ENCODE peak calls at places on chromosome 22, in six cellular contexts. Y is GM23338, C is brain microvascular endothelial cell, N is adrenal gland, B is heart left ventricle, Q is fibroblast of the aortic adventitia. R is an unnamed sample.

GRCh38 chr22:48486163-48486957 is 1341.3 kb downstream of the BRD1 start:
- DNase-seq in Y (no peak), C (no peak), N (no peak), B (peak; percentile 14), Q (no peak), R (no peak)

GRCh38 chr22:46374663-46375474 is 39.4 kb downstream of the TRMU start:
- DNase-seq in Y (no peak), C (no peak), N (no peak), B (peak; percentile 20), Q (no peak), R (no peak)

GRCh38 chr22:38135133-38135706 is 24.7 kb upstream of the BAIAP2L2 start:
- DNase-seq in Y (no peak), C (peak; percentile 81), N (peak; percentile 40), B (no peak), Q (peak; percentile 87), R (peak; percentile 41)

GRCh38 chr22:47337161-47337621 is 574.7 kb downstream of the TBC1D22A start:
- DNase-seq in Y (no peak), C (peak; percentile 40), N (peak; percentile 39), B (no peak), Q (peak; percentile 34), R (peak; percentile 31)

GRCh38 chr22:44363980-44364749 is 51.4 kb upstream of the SHISAL1 start:
- DNase-seq in Y (no peak), C (no peak), N (peak; percentile 52), B (peak; percentile 79), Q (no peak), R (no peak)

GRCh38 chr22:39236321-39237275 is 8.2 kb downstream of the PDGFB start:
- DNase-seq in Y (no peak), C (peak; percentile 51), N (no peak), B (peak; percentile 91), Q (no peak), R (no peak)

GRCh38 chr22:44404341-44405020 is 91.7 kb upstream of the SHISAL1 start:
- DNase-seq in Y (no peak), C (no peak), N (no peak), B (peak; percentile 21), Q (no peak), R (no peak)

GRCh38 chr22:47287516-47287915 is 525.1 kb downstream of the TBC1D22A start:
- DNase-seq in Y (no peak), C (no peak), N (no peak), B (no peak), Q (no peak), R (no peak)

GRCh38 chr22:27541831-27542230 is 259.7 kb downstream of the MN1 start:
- DNase-seq in Y (no peak), C (no peak), N (no peak), B (no peak), Q (no peak), R (no peak)

GRCh38 chr22:46148885-46149492 is 1.3 kb upstream of the PPARA start:
- DNase-seq in Y (no peak), C (no peak), N (no peak), B (no peak), Q (no peak), R (no peak)

GRCh38 chr22:42901790-42902508 is 44.9 kb upstream of the ARFGAP3 start:
- DNase-seq in Y (peak; percentile 51), C (no peak), N (no peak), B (peak; percentile 86), Q (no peak), R (no peak)
- TF ChIP-seq CTCF in Y (peak; percentile 45), C (peak; percentile 58), N (no peak), B (no peak), Q (peak; percentile 34), R (peak; percentile 17)

DNA sequence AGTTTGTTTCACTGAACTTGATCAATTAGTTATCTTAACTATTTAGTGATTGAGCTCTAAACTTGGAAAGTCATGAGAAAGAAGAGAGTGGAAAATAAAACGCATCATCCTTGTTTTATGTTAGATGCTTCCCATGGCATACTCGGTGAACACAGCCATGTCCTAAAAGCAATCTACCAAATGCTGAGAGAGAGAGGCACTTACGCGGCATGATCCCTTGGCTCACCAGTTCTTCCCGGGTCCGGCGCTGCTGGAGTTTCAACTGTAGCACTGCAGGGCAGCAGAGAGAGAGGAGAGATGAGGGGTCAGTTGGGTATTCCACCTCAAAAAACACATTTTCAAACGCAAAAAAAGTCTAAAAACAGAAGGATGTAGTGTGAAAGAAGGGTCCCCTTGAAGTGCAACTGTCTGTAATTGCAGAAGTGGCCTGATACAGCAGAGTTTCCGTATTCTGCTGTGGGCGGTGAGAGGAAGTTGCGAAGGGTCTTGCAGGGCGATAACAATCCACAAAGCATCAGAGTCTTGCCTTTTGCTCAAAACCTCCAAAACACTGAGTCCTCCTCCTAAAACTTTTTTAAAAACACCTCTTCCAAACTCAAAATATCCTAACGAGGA is 92.7 kb downstream of the SGSM3 start:
- DNase-seq in Y (no peak), C (no peak), N (no peak), B (peak; percentile 32), Q (no peak), R (no peak)
- H3K4me3 ChIP-seq in Y (no peak overlapping the region), C (no peak overlapping the region), N (no peak overlapping the region), B (peak overlapping the region; percentile 29), Q (no peak overlapping the region), R (no peak overlapping the region)

GRCh38 chr22:19820880-19821522 is 33.7 kb downstream of the GNB1L start:
- DNase-seq in Y (peak; percentile 47), C (no peak), N (no peak), B (no peak), Q (no peak), R (no peak)
- TF ChIP-seq CTCF in Y (peak; percentile 30), C (peak; percentile 19), N (no peak), B (no peak), Q (no peak), R (no peak)

DNA sequence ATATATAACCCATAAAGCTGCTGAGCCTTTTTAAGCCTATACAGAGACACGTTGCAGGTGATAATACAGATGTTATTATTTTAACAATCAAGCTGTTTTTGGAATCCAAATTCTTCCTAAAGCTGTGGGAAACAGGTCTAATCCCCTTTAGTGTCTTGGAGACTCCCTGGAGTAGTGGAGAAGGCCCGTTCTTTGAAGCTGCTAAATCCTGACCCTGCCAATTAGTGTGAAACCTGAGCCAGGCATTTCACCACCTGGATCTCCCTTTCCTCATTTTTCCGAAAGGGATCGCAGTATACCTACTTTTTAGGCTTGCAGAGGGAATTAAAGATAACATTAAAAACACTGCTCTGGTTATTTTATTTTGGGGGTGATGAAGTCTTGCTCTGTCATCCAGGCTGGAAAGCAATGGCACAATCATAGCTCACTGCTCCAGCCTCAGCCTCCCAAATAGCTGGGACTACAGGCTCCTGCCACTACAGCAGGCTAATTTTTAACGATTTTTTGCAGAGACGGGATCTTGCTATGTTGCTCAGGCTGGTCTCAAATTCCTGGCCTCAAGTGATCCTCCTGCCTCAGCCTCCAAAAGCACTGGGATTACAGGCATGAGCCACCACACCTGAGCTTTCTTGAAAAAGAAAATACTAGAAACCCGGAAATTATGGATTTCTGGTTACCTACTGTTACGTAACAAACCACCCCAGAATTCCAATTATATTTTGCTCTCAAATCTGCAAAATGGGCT is 1.7 kb upstream of the EIF4ENIF1 start:
- DNase-seq in Y (peak; percentile 52), C (no peak), N (no peak), B (no peak), Q (no peak), R (no peak)
- H3K4me3 ChIP-seq in Y (peak overlapping the region; percentile 97), C (no peak overlapping the region), N (no peak overlapping the region), B (no peak overlapping the region), Q (peak overlapping the region; percentile 92), R (peak overlapping the region; percentile 93)

DNA sequence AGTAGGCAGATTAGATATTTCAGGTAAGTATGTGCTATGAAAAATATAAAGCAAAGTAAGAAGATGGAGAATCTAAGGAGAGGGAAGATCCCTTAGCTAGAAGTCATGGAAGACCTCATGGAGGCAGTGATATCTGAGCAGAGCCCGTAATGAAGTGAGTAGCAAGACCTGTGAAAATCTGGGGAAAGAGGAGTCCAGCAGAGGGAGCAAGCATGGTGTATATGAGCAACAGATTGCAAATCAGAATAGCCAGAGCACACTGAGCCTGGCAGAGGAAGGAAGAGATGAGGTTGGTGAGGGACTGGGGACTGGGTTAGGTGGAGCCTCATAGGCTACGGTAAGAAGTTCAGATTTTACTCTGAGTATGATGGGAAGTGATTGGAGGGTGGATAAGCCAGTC is 9.4 kb downstream of the LHFPL7 start:
- DNase-seq in Y (peak; percentile 66), C (peak; percentile 44), N (no peak), B (no peak), Q (peak; percentile 32), R (no peak)
- TF ChIP-seq CTCF in Y (peak; percentile 52), C (peak; percentile 65), N (no peak), B (no peak), Q (peak; percentile 42), R (no peak)

GRCh38 chr22:17376950-17377349 is 7.7 kb downstream of the CECR2 start:
- DNase-seq in Y (no peak), C (no peak), N (no peak), B (no peak), Q (no peak), R (no peak)

GRCh38 chr22:17381237-17381913 is 12.1 kb downstream of the CECR2 start:
- DNase-seq in Y (peak; percentile 38), C (no peak), N (no peak), B (no peak), Q (no peak), R (no peak)

GRCh38 chr22:17384612-17385345 is 15.5 kb downstream of the CECR2 start:
- DNase-seq in Y (no peak), C (no peak), N (no peak), B (no peak), Q (no peak), R (no peak)

GRCh38 chr22:17379939-17380710 is 10.9 kb downstream of the CECR2 start:
- DNase-seq in Y (no peak), C (no peak), N (no peak), B (peak; percentile 34), Q (no peak), R (no peak)

DNA sequence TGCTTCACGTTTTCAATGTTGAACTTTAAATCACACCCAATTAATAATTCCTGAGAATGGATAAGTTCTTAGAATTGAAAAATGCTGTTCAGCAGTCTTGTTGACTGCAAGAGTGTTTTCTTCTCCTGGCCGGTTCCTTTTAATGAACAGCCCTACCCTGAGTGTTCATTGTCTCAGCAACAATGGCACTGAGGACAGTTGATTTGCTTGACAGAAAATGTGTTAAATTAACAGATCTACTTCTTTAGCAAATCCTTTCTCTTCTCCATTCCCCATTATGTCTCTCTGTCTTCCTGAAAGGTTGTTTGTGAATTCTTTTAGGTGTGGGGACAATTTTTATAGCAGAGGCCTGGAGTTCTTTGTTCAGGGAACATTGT is 11.4 kb downstream of the CECR2 start:
- DNase-seq in Y (peak; percentile 48), C (no peak), N (no peak), B (no peak), Q (no peak), R (no peak)
- H3K4me3 ChIP-seq in Y (peak overlapping the region; percentile 37), C (no peak overlapping the region), N (no peak overlapping the region), B (no peak overlapping the region), Q (no peak overlapping the region), R (no peak overlapping the region)

GRCh38 chr22:23104109-23104971 is 34.0 kb downstream of the GNAZ start:
- DNase-seq in Y (no peak), C (no peak), N (no peak), B (no peak), Q (no peak), R (no peak)

GRCh38 chr22:23106906-23107367 is 34.9 kb downstream of the RSPH14 start:
- DNase-seq in Y (no peak), C (no peak), N (no peak), B (peak; percentile 79), Q (no peak), R (no peak)

GRCh38 chr22:23107487-23108323 is 34.1 kb downstream of the RSPH14 start:
- DNase-seq in Y (no peak), C (no peak), N (no peak), B (no peak), Q (no peak), R (no peak)

GRCh38 chr22:23105304-23105703 is 35.0 kb downstream of the GNAZ start:
- DNase-seq in Y (no peak), C (no peak), N (no peak), B (no peak), Q (no peak), R (no peak)

GRCh38 chr22:23105919-23106853 is 35.6 kb downstream of the RSPH14 start:
- DNase-seq in Y (no peak), C (no peak), N (no peak), B (no peak), Q (no peak), R (no peak)
- TF ChIP-seq CTCF in Y (no peak), C (no peak), N (no peak), B (no peak), Q (no peak), R (no peak)